ENCODE peak calls at places on chromosomes 13 and 19, in five cellular contexts. D is psoas muscle, N is cardiac muscle cell, X is PC-3, Y is fibroblast of lung. W is an unnamed sample. For H3K4me1, the result is how much of the 10 kb centered on the place peaks cover.

GRCh38 chr19:31220540-31220939 is 128.7 kb downstream of the TSHZ3 start:
- DNase-seq in D (no peak), N (peak), X (no peak), Y (no peak), W (no peak)

GRCh38 chr19:43439183-43440063 is 24.7 kb downstream of the TEX101 start:
- DNase-seq in D (no peak), N (no peak), X (peak), Y (peak), W (no peak)

GRCh38 chr19:2345794-2346663 is 14.0 kb upstream of the TMPRSS9 start:
- DNase-seq in D (peak), N (no peak), X (no peak), Y (peak), W (no peak)

GRCh38 chr13:60584976-60585375 is 188.0 kb downstream of the TDRD3 start:
- DNase-seq in D (no peak), N (no peak), X (no peak), Y (no peak), W (peak)

GRCh38 chr13:93364166-93364565 is 137.6 kb downstream of the GPC6 start:
- DNase-seq in D (no peak), N (no peak), X (peak), Y (peak), W (no peak)

GRCh38 chr19:7337380-7338194 is 11.2 kb upstream of the ARHGEF18 start:
- DNase-seq in D (no peak), N (no peak), X (no peak), Y (no peak), W (peak)

GRCh38 chr13:28037399-28037798 is 48.9 kb upstream of the URAD start:
- DNase-seq in D (no peak), N (no peak), X (peak), Y (no peak), W (no peak)

GRCh38 chr19:33797821-33798633 is 1.4 kb downstream of the KCTD15 start:
- DNase-seq in D (peak), N (peak), X (no peak), Y (peak), W (no peak)

GRCh38 chr19:11416346-11417052 is 2.6 kb downstream of the RGL3 start:
- DNase-seq in D (no peak), N (no peak), X (no peak), Y (no peak), W (no peak)

GRCh38 chr13:41716236-41716635 is 244.7 kb downstream of the VWA8 start:
- DNase-seq in D (no peak), N (no peak), X (no peak), Y (no peak), W (no peak)

GRCh38 chr19:14972676-14973075 is 7.0 kb downstream of the SLC1A6 start:
- DNase-seq in D (no peak), N (no peak), X (no peak), Y (no peak), W (no peak)

GRCh38 chr13:113138792-113139551 is 16.4 kb downstream of the F10 start:
- DNase-seq in D (no peak), N (no peak), X (no peak), Y (no peak), W (no peak)

GRCh38 chr19:35000647-35001501 is 751 bp downstream of the GRAMD1A start:
- DNase-seq in D (peak), N (peak), X (peak), Y (peak), W (no peak)
- H3K4me1 ChIP-seq in D (under half), N (under half), X (under half), Y (under half), W (half or more)

GRCh38 chr13:23584275-23584674 is 14.1 kb downstream of the TNFRSF19 start:
- DNase-seq in D (no peak), N (no peak), X (no peak), Y (no peak), W (no peak)

GRCh38 chr13:23578411-23579071 is 8.3 kb downstream of the TNFRSF19 start:
- DNase-seq in D (peak), N (peak), X (peak), Y (peak), W (peak)

GRCh38 chr13:23583491-23583890 is 13.3 kb downstream of the TNFRSF19 start:
- DNase-seq in D (no peak), N (no peak), X (no peak), Y (peak), W (no peak)

GRCh38 chr13:23579072-23579885 is 9.1 kb downstream of the TNFRSF19 start:
- DNase-seq in D (peak), N (peak), X (peak), Y (peak), W (peak)

DNA sequence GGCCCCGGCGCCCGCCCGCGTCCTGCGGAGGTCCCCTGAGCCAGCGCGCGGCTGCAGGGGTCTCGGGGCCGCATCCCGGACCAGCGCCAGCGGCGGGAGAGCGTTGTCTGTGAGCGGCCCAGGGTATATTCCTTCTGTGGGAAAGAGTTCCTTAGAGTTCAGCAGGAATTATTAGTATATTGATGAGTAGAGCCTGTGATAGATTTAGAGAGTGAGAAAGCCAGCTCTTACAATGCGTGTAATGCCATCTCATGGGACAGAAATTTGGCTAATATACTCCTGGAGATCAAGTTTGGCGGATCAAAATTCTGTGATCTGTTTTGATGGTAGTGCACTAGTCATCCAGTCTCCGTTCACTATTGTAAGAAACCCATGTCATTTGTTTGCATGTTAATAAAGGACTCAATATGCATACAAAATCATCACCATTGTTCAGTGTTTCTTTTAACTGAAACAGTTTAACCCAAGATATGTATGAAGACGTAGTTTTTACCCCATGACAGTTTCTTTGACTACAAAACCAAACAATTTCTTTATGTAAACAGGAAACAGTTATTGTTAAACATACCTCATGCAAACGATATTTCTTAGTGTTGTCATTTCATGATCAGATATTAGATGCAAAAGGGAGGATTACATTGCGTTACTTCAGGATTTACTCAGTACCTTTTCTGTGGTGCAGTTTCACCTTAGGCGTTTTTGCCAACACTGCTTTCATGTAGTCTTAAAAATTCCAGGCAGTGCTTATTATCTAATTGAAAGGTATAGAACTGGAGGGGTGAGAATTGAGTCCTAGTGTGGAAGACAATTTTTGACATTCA is 9.9 kb downstream of the TNFRSF19 start:
- DNase-seq in D (no peak), N (peak), X (peak), Y (peak), W (no peak)
- H3K4me1 ChIP-seq in D (under half), N (under half), X (under half), Y (under half), W (under half)

GRCh38 chr13:74024856-74025255 is 109.3 kb downstream of the KLF12 start:
- DNase-seq in D (no peak), N (no peak), X (no peak), Y (no peak), W (no peak)

GRCh38 chr13:74024314-74024713 is 109.9 kb downstream of the KLF12 start:
- DNase-seq in D (no peak), N (no peak), X (no peak), Y (no peak), W (no peak)

GRCh38 chr13:74025369-74025768 is 108.8 kb downstream of the KLF12 start:
- DNase-seq in D (no peak), N (no peak), X (no peak), Y (no peak), W (no peak)

GRCh38 chr13:74026753-74027152 is 107.5 kb downstream of the KLF12 start:
- DNase-seq in D (no peak), N (peak), X (peak), Y (no peak), W (no peak)

DNA sequence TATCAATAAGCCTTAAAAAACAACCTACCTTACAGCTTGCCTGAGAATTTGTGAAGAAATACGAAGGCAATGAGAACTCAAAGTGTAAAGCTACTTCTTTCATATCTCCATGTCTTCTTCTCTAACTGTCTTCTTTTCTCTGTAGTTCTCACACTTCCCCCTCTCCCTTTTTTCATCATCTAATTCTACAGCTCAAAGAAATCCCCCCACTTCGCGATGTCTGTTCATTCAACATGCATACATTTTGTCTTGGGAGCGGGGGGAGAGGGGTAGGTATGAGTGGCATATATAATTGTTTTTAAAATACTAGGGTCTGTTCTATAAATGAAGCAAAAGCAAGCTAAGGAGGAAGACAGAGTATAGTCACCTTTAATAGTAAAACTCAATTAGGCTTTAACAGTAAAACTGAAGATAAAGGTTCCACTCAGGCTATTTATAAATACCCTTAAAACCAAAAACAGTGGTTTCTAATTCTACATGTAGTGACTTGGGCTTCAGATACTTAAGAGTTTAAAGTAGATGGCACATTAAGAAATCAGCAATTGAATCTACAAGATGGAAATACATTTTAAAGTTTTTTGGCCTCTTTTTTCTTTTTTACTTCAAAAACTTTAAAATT is 106.9 kb downstream of the KLF12 start:
- DNase-seq in D (no peak), N (no peak), X (no peak), Y (no peak), W (no peak)
- H3K4me1 ChIP-seq in D (under half), N (half or more), X (under half), Y (under half), W (under half)

GRCh38 chr19:55647732-55648656 is at the start of gene CCDC106:
- DNase-seq in D (peak), N (peak), X (peak), Y (peak), W (peak)
- H3K4me1 ChIP-seq in D (under half), N (under half), X (under half), Y (under half), W (under half)

DNA sequence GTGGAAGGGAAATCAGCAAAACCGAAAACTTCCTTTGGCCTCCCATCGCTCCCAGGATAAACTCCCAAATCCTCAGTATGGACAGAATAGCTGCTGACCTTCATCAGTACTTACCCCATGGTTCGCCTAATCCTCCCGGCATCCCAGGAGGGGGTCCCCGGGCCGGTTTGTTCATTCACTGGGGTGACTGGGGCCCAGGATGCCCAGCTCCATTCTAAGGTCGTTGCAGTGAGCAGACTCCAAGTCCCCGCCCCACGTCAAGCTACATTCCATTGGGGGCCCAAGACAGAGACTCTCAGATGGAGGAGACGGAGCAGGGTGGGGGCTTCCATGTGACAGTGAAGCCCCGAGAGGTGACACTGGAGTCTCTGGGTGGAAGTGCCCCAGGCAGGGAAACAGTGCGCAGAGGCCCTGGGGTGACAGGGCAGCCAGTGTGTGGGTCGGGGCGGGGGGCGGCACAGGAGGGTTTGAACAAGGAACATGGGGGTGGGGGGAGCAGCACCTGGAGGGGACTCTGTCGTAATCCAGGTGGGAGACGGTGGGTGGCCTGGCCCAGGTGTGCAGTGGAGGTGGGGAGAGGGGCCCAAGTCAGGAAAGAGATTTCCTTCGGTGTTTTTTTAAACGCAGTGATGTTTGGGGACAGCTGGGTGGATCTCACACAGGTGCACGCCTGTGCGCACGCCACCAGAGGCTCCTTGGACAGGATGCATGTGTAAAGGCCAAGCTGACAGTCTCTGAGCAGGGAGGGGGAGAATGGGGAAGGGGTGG is 5.1 kb downstream of the SSBP4 start:
- DNase-seq in D (no peak), N (no peak), X (no peak), Y (no peak), W (no peak)
- H3K4me1 ChIP-seq in D (half or more), N (under half), X (under half), Y (under half), W (under half)

GRCh38 chr13:91878491-91878890 is 480.1 kb downstream of the GPC5 start:
- DNase-seq in D (no peak), N (no peak), X (no peak), Y (no peak), W (no peak)
- H3K4me1 ChIP-seq in D (under half), N (under half), X (under half), Y (under half), W (under half)

GRCh38 chr19:9865732-9866627 is 30.9 kb downstream of the PIN1 start:
- DNase-seq in D (no peak), N (no peak), X (no peak), Y (no peak), W (no peak)
- H3K4me1 ChIP-seq in D (under half), N (under half), X (under half), Y (under half), W (under half)